ENCODE peak calls at places on chromosomes 6 and 20, in five cellular contexts. E is GM13976, Q is posterior vena cava, Y is A172, R is endothelial cell. P is an unnamed sample.

GRCh38 chr6:154341876-154342275 is 14.7 kb downstream of the IPCEF1 start:
- DNase-seq in E (no peak), Q (no peak), Y (no peak), R (no peak), P (no peak)

GRCh38 chr6:150336299-150336698 is 32.5 kb upstream of the IYD start:
- DNase-seq in E (no peak), Q (no peak), Y (peak), R (no peak), P (no peak)

GRCh38 chr6:82145926-82146452 is 101.6 kb downstream of the IBTK start:
- DNase-seq in E (no peak), Q (no peak), Y (peak), R (no peak), P (no peak)

GRCh38 chr20:49889943-49890650 is 25.2 kb downstream of the SPATA2 start:
- DNase-seq in E (no peak), Q (peak), Y (no peak), R (no peak), P (no peak)

GRCh38 chr6:141988327-141988726 is 144.4 kb upstream of the GJE1 start:
- DNase-seq in E (no peak), Q (no peak), Y (no peak), R (no peak), P (no peak)

GRCh38 chr6:108170607-108171290 is 4.9 kb downstream of the NR2E1 start:
- DNase-seq in E (no peak), Q (no peak), Y (no peak), R (no peak), P (no peak)

GRCh38 chr6:108080010-108080780 is 5.7 kb upstream of the OSTM1 start:
- DNase-seq in E (no peak), Q (no peak), Y (peak), R (no peak), P (no peak)

GRCh38 chr6:168935628-168936010 is 318.0 kb downstream of the THBS2 start:
- DNase-seq in E (no peak), Q (no peak), Y (no peak), R (no peak), P (no peak)

GRCh38 chr20:58219342-58219700 is 9.1 kb downstream of the ANKRD60 start:
- DNase-seq in E (no peak), Q (no peak), Y (peak), R (no peak), P (peak)

GRCh38 chr20:21436186-21436585 is 38.9 kb upstream of the NKX2-4 start:
- DNase-seq in E (no peak), Q (no peak), Y (peak), R (no peak), P (peak)

GRCh38 chr20:31608256-31608980 is 3.3 kb downstream of the ID1 start:
- DNase-seq in E (no peak), Q (peak), Y (peak), R (peak), P (peak)

GRCh38 chr6:54060286-54060685 is 51.0 kb upstream of the MLIP start:
- DNase-seq in E (no peak), Q (no peak), Y (no peak), R (no peak), P (no peak)

GRCh38 chr20:32511358-32512046 is 73.6 kb downstream of the NOL4L start:
- DNase-seq in E (no peak), Q (peak), Y (no peak), R (no peak), P (no peak)

GRCh38 chr6:54048782-54049181 is 62.5 kb upstream of the MLIP start:
- DNase-seq in E (no peak), Q (no peak), Y (no peak), R (no peak), P (no peak)

GRCh38 chr6:118509009-118509617 is 39.0 kb upstream of the PLN start:
- DNase-seq in E (no peak), Q (no peak), Y (peak), R (no peak), P (no peak)

P was measured in RCC 7860.